ENCODE peak calls at places on chromosomes 6 and 20, in eight cellular contexts. One of them, this sample, is unnamed.

GRCh38 chr20:11734431-11734830 is 183.3 kb upstream of the BTBD3 start:
- DNase-seq in OCI-LY7: no peak
- DNase-seq in neural crest cell: no peak
- DNase-seq in smooth muscle cell of the brain vasculature: no peak
- DNase-seq in GF-D8: no peak
- DNase-seq in stimulated activated CD8-positive, alpha-beta memory T cell treated with anti-CD3 and anti-CD28 coated beads, Interleukin-15, amount 100 ng/mL, for 24 hours: no peak
- DNase-seq in cardiac fibroblast: no peak
- DNase-seq in choroid plexus epithelial cell: no peak
- DNase-seq in this sample: no peak

GRCh38 chr6:108127826-108128225 is 38.0 kb upstream of the NR2E1 start:
- DNase-seq in OCI-LY7: no peak
- DNase-seq in neural crest cell: no peak
- DNase-seq in smooth muscle cell of the brain vasculature: peak
- DNase-seq in GF-D8: no peak
- DNase-seq in stimulated activated CD8-positive, alpha-beta memory T cell treated with anti-CD3 and anti-CD28 coated beads, Interleukin-15, amount 100 ng/mL, for 24 hours: no peak
- DNase-seq in cardiac fibroblast: peak
- DNase-seq in choroid plexus epithelial cell: no peak
- DNase-seq in this sample: no peak

GRCh38 chr20:21353236-21353635 is 44.1 kb downstream of the NKX2-4 start:
- DNase-seq in OCI-LY7: no peak
- DNase-seq in neural crest cell: no peak
- DNase-seq in smooth muscle cell of the brain vasculature: no peak
- DNase-seq in GF-D8: no peak
- DNase-seq in stimulated activated CD8-positive, alpha-beta memory T cell treated with anti-CD3 and anti-CD28 coated beads, Interleukin-15, amount 100 ng/mL, for 24 hours: no peak
- DNase-seq in cardiac fibroblast: peak
- DNase-seq in choroid plexus epithelial cell: peak
- DNase-seq in this sample: no peak

GRCh38 chr6:30799210-30799609 is 54.9 kb upstream of the IER3 start:
- DNase-seq in OCI-LY7: no peak
- DNase-seq in neural crest cell: no peak
- DNase-seq in smooth muscle cell of the brain vasculature: no peak
- DNase-seq in GF-D8: no peak
- DNase-seq in stimulated activated CD8-positive, alpha-beta memory T cell treated with anti-CD3 and anti-CD28 coated beads, Interleukin-15, amount 100 ng/mL, for 24 hours: no peak
- DNase-seq in cardiac fibroblast: no peak
- DNase-seq in choroid plexus epithelial cell: no peak
- DNase-seq in this sample: no peak

GRCh38 chr6:138331444-138331843 is 46.3 kb upstream of the SMIM28 start:
- DNase-seq in OCI-LY7: no peak
- DNase-seq in neural crest cell: no peak
- DNase-seq in smooth muscle cell of the brain vasculature: no peak
- DNase-seq in GF-D8: no peak
- DNase-seq in stimulated activated CD8-positive, alpha-beta memory T cell treated with anti-CD3 and anti-CD28 coated beads, Interleukin-15, amount 100 ng/mL, for 24 hours: no peak
- DNase-seq in cardiac fibroblast: no peak
- DNase-seq in choroid plexus epithelial cell: no peak
- DNase-seq in this sample: no peak

GRCh38 chr6:158472453-158472852 is 87.4 kb upstream of the TMEM181 start:
- DNase-seq in OCI-LY7: no peak
- DNase-seq in neural crest cell: no peak
- DNase-seq in smooth muscle cell of the brain vasculature: no peak
- DNase-seq in GF-D8: no peak
- DNase-seq in stimulated activated CD8-positive, alpha-beta memory T cell treated with anti-CD3 and anti-CD28 coated beads, Interleukin-15, amount 100 ng/mL, for 24 hours: no peak
- DNase-seq in cardiac fibroblast: no peak
- DNase-seq in choroid plexus epithelial cell: no peak
- DNase-seq in this sample: no peak

GRCh38 chr6:149473080-149474052 is 11.4 kb downstream of the ZC3H12D start:
- DNase-seq in OCI-LY7: peak
- DNase-seq in neural crest cell: no peak
- DNase-seq in smooth muscle cell of the brain vasculature: no peak
- DNase-seq in GF-D8: no peak
- DNase-seq in stimulated activated CD8-positive, alpha-beta memory T cell treated with anti-CD3 and anti-CD28 coated beads, Interleukin-15, amount 100 ng/mL, for 24 hours: no peak
- DNase-seq in cardiac fibroblast: no peak
- DNase-seq in choroid plexus epithelial cell: peak
- DNase-seq in this sample: no peak

GRCh38 chr6:116536216-116536621 is 9.3 kb downstream of the TRAPPC3L start:
- DNase-seq in OCI-LY7: peak
- DNase-seq in neural crest cell: peak
- DNase-seq in smooth muscle cell of the brain vasculature: no peak
- DNase-seq in GF-D8: no peak
- DNase-seq in stimulated activated CD8-positive, alpha-beta memory T cell treated with anti-CD3 and anti-CD28 coated beads, Interleukin-15, amount 100 ng/mL, for 24 hours: no peak
- DNase-seq in cardiac fibroblast: peak
- DNase-seq in choroid plexus epithelial cell: peak
- DNase-seq in this sample: peak

GRCh38 chr6:126180585-126180984 is 159.3 kb upstream of the CENPW start:
- DNase-seq in OCI-LY7: no peak
- DNase-seq in neural crest cell: no peak
- DNase-seq in smooth muscle cell of the brain vasculature: peak
- DNase-seq in GF-D8: no peak
- DNase-seq in stimulated activated CD8-positive, alpha-beta memory T cell treated with anti-CD3 and anti-CD28 coated beads, Interleukin-15, amount 100 ng/mL, for 24 hours: no peak
- DNase-seq in cardiac fibroblast: peak
- DNase-seq in choroid plexus epithelial cell: peak
- DNase-seq in this sample: no peak

GRCh38 chr6:52305948-52306767 is 21.6 kb upstream of the MCM3 start:
- DNase-seq in OCI-LY7: peak
- DNase-seq in neural crest cell: no peak
- DNase-seq in smooth muscle cell of the brain vasculature: no peak
- DNase-seq in GF-D8: no peak
- DNase-seq in stimulated activated CD8-positive, alpha-beta memory T cell treated with anti-CD3 and anti-CD28 coated beads, Interleukin-15, amount 100 ng/mL, for 24 hours: no peak
- DNase-seq in cardiac fibroblast: no peak
- DNase-seq in choroid plexus epithelial cell: no peak
- DNase-seq in this sample: peak

GRCh38 chr6:111809264-111809663 is 64.0 kb downstream of the FYN start:
- DNase-seq in OCI-LY7: no peak
- DNase-seq in neural crest cell: no peak
- DNase-seq in smooth muscle cell of the brain vasculature: no peak
- DNase-seq in GF-D8: no peak
- DNase-seq in stimulated activated CD8-positive, alpha-beta memory T cell treated with anti-CD3 and anti-CD28 coated beads, Interleukin-15, amount 100 ng/mL, for 24 hours: no peak
- DNase-seq in cardiac fibroblast: peak
- DNase-seq in choroid plexus epithelial cell: no peak
- DNase-seq in this sample: no peak

GRCh38 chr20:3606021-3606420 is 57.2 kb downstream of the GFRA4 start:
- DNase-seq in OCI-LY7: no peak
- DNase-seq in neural crest cell: no peak
- DNase-seq in smooth muscle cell of the brain vasculature: no peak
- DNase-seq in GF-D8: no peak
- DNase-seq in stimulated activated CD8-positive, alpha-beta memory T cell treated with anti-CD3 and anti-CD28 coated beads, Interleukin-15, amount 100 ng/mL, for 24 hours: no peak
- DNase-seq in cardiac fibroblast: peak
- DNase-seq in choroid plexus epithelial cell: no peak
- DNase-seq in this sample: no peak

GRCh38 chr6:159074120-159074684 is 29.4 kb upstream of the TAGAP start:
- DNase-seq in OCI-LY7: peak
- DNase-seq in neural crest cell: peak
- DNase-seq in smooth muscle cell of the brain vasculature: no peak
- DNase-seq in GF-D8: no peak
- DNase-seq in stimulated activated CD8-positive, alpha-beta memory T cell treated with anti-CD3 and anti-CD28 coated beads, Interleukin-15, amount 100 ng/mL, for 24 hours: no peak
- DNase-seq in cardiac fibroblast: peak
- DNase-seq in choroid plexus epithelial cell: peak
- DNase-seq in this sample: peak

GRCh38 chr20:10040070-10040970 is 5.5 kb downstream of the ANKEF1 start:
- DNase-seq in OCI-LY7: no peak
- DNase-seq in neural crest cell: no peak
- DNase-seq in smooth muscle cell of the brain vasculature: peak
- DNase-seq in GF-D8: no peak
- DNase-seq in stimulated activated CD8-positive, alpha-beta memory T cell treated with anti-CD3 and anti-CD28 coated beads, Interleukin-15, amount 100 ng/mL, for 24 hours: no peak
- DNase-seq in cardiac fibroblast: peak
- DNase-seq in choroid plexus epithelial cell: peak
- DNase-seq in this sample: no peak

GRCh38 chr6:33858053-33858475 is 54.3 kb upstream of the MLN start:
- DNase-seq in OCI-LY7: no peak
- DNase-seq in neural crest cell: no peak
- DNase-seq in smooth muscle cell of the brain vasculature: no peak
- DNase-seq in GF-D8: no peak
- DNase-seq in stimulated activated CD8-positive, alpha-beta memory T cell treated with anti-CD3 and anti-CD28 coated beads, Interleukin-15, amount 100 ng/mL, for 24 hours: no peak
- DNase-seq in cardiac fibroblast: no peak
- DNase-seq in choroid plexus epithelial cell: no peak
- DNase-seq in this sample: no peak

GRCh38 chr20:57030611-57031600 is 235.5 kb downstream of the BMP7 start:
- DNase-seq in OCI-LY7: no peak
- DNase-seq in neural crest cell: no peak
- DNase-seq in smooth muscle cell of the brain vasculature: peak
- DNase-seq in GF-D8: no peak
- DNase-seq in stimulated activated CD8-positive, alpha-beta memory T cell treated with anti-CD3 and anti-CD28 coated beads, Interleukin-15, amount 100 ng/mL, for 24 hours: no peak
- DNase-seq in cardiac fibroblast: no peak
- DNase-seq in choroid plexus epithelial cell: peak
- DNase-seq in this sample: no peak

GRCh38 chr20:63531686-63532448 is 5.3 kb downstream of the PTK6 start:
- DNase-seq in OCI-LY7: no peak
- DNase-seq in neural crest cell: no peak
- DNase-seq in smooth muscle cell of the brain vasculature: no peak
- DNase-seq in GF-D8: no peak
- DNase-seq in stimulated activated CD8-positive, alpha-beta memory T cell treated with anti-CD3 and anti-CD28 coated beads, Interleukin-15, amount 100 ng/mL, for 24 hours: no peak
- DNase-seq in cardiac fibroblast: no peak
- DNase-seq in choroid plexus epithelial cell: no peak
- DNase-seq in this sample: no peak

GRCh38 chr6:3929281-3929798 is 80.2 kb downstream of the FAM50B start:
- DNase-seq in OCI-LY7: no peak
- DNase-seq in neural crest cell: no peak
- DNase-seq in smooth muscle cell of the brain vasculature: no peak
- DNase-seq in GF-D8: no peak
- DNase-seq in stimulated activated CD8-positive, alpha-beta memory T cell treated with anti-CD3 and anti-CD28 coated beads, Interleukin-15, amount 100 ng/mL, for 24 hours: no peak
- DNase-seq in cardiac fibroblast: peak
- DNase-seq in choroid plexus epithelial cell: no peak
- DNase-seq in this sample: no peak

GRCh38 chr20:2246081-2246491 is 49.7 kb upstream of the TGM3 start:
- DNase-seq in OCI-LY7: no peak
- DNase-seq in neural crest cell: no peak
- DNase-seq in smooth muscle cell of the brain vasculature: no peak
- DNase-seq in GF-D8: no peak
- DNase-seq in stimulated activated CD8-positive, alpha-beta memory T cell treated with anti-CD3 and anti-CD28 coated beads, Interleukin-15, amount 100 ng/mL, for 24 hours: no peak
- DNase-seq in cardiac fibroblast: no peak
- DNase-seq in choroid plexus epithelial cell: no peak
- DNase-seq in this sample: no peak

GRCh38 chr6:143513410-143513809 is 1.9 kb upstream of the FUCA2 start:
- DNase-seq in OCI-LY7: no peak
- DNase-seq in neural crest cell: no peak
- DNase-seq in smooth muscle cell of the brain vasculature: no peak
- DNase-seq in GF-D8: no peak
- DNase-seq in stimulated activated CD8-positive, alpha-beta memory T cell treated with anti-CD3 and anti-CD28 coated beads, Interleukin-15, amount 100 ng/mL, for 24 hours: no peak
- DNase-seq in cardiac fibroblast: no peak
- DNase-seq in choroid plexus epithelial cell: peak
- DNase-seq in this sample: no peak

GRCh38 chr6:50120300-50120699 is 70.6 kb upstream of the DEFB112 start:
- DNase-seq in OCI-LY7: no peak
- DNase-seq in neural crest cell: no peak
- DNase-seq in smooth muscle cell of the brain vasculature: no peak
- DNase-seq in GF-D8: no peak
- DNase-seq in stimulated activated CD8-positive, alpha-beta memory T cell treated with anti-CD3 and anti-CD28 coated beads, Interleukin-15, amount 100 ng/mL, for 24 hours: no peak
- DNase-seq in cardiac fibroblast: no peak
- DNase-seq in choroid plexus epithelial cell: no peak
- DNase-seq in this sample: no peak

GRCh38 chr6:13163161-13163944 is 165.0 kb downstream of the TBC1D7 start:
- DNase-seq in OCI-LY7: no peak
- DNase-seq in neural crest cell: no peak
- DNase-seq in smooth muscle cell of the brain vasculature: no peak
- DNase-seq in GF-D8: no peak
- DNase-seq in stimulated activated CD8-positive, alpha-beta memory T cell treated with anti-CD3 and anti-CD28 coated beads, Interleukin-15, amount 100 ng/mL, for 24 hours: no peak
- DNase-seq in cardiac fibroblast: no peak
- DNase-seq in choroid plexus epithelial cell: no peak
- DNase-seq in this sample: no peak

GRCh38 chr20:44142416-44142815 is 44.6 kb downstream of the JPH2 start:
- DNase-seq in OCI-LY7: no peak
- DNase-seq in neural crest cell: no peak
- DNase-seq in smooth muscle cell of the brain vasculature: peak
- DNase-seq in GF-D8: no peak
- DNase-seq in stimulated activated CD8-positive, alpha-beta memory T cell treated with anti-CD3 and anti-CD28 coated beads, Interleukin-15, amount 100 ng/mL, for 24 hours: no peak
- DNase-seq in cardiac fibroblast: peak
- DNase-seq in choroid plexus epithelial cell: peak
- DNase-seq in this sample: no peak

GRCh38 chr6:12504325-12504966 is 212.1 kb upstream of the PHACTR1 start:
- DNase-seq in OCI-LY7: peak
- DNase-seq in neural crest cell: no peak
- DNase-seq in smooth muscle cell of the brain vasculature: no peak
- DNase-seq in GF-D8: no peak
- DNase-seq in stimulated activated CD8-positive, alpha-beta memory T cell treated with anti-CD3 and anti-CD28 coated beads, Interleukin-15, amount 100 ng/mL, for 24 hours: no peak
- DNase-seq in cardiac fibroblast: peak
- DNase-seq in choroid plexus epithelial cell: peak
- DNase-seq in this sample: no peak

GRCh38 chr20:57947421-57948176 is 237.8 kb upstream of the PMEPA1 start:
- DNase-seq in OCI-LY7: no peak
- DNase-seq in neural crest cell: no peak
- DNase-seq in smooth muscle cell of the brain vasculature: peak
- DNase-seq in GF-D8: no peak
- DNase-seq in stimulated activated CD8-positive, alpha-beta memory T cell treated with anti-CD3 and anti-CD28 coated beads, Interleukin-15, amount 100 ng/mL, for 24 hours: no peak
- DNase-seq in cardiac fibroblast: no peak
- DNase-seq in choroid plexus epithelial cell: peak
- DNase-seq in this sample: no peak

GRCh38 chr6:127793396-127793795 is 107.5 kb downstream of the THEMIS start:
- DNase-seq in OCI-LY7: no peak
- DNase-seq in neural crest cell: no peak
- DNase-seq in smooth muscle cell of the brain vasculature: no peak
- DNase-seq in GF-D8: no peak
- DNase-seq in stimulated activated CD8-positive, alpha-beta memory T cell treated with anti-CD3 and anti-CD28 coated beads, Interleukin-15, amount 100 ng/mL, for 24 hours: no peak
- DNase-seq in cardiac fibroblast: no peak
- DNase-seq in choroid plexus epithelial cell: no peak
- DNase-seq in this sample: no peak

GRCh38 chr20:48791666-48792071 is 36.1 kb downstream of the PREX1 start:
- DNase-seq in OCI-LY7: no peak
- DNase-seq in neural crest cell: no peak
- DNase-seq in smooth muscle cell of the brain vasculature: no peak
- DNase-seq in GF-D8: no peak
- DNase-seq in stimulated activated CD8-positive, alpha-beta memory T cell treated with anti-CD3 and anti-CD28 coated beads, Interleukin-15, amount 100 ng/mL, for 24 hours: no peak
- DNase-seq in cardiac fibroblast: peak
- DNase-seq in choroid plexus epithelial cell: peak
- DNase-seq in this sample: no peak

GRCh38 chr6:106739387-106739786 is 110.0 kb downstream of the QRSL1 start:
- DNase-seq in OCI-LY7: peak
- DNase-seq in neural crest cell: no peak
- DNase-seq in smooth muscle cell of the brain vasculature: no peak
- DNase-seq in GF-D8: no peak
- DNase-seq in stimulated activated CD8-positive, alpha-beta memory T cell treated with anti-CD3 and anti-CD28 coated beads, Interleukin-15, amount 100 ng/mL, for 24 hours: no peak
- DNase-seq in cardiac fibroblast: no peak
- DNase-seq in choroid plexus epithelial cell: no peak
- DNase-seq in this sample: peak

GRCh38 chr6:89412071-89413005 is at the start of gene RRAGD:
- DNase-seq in OCI-LY7: peak
- DNase-seq in neural crest cell: peak
- DNase-seq in smooth muscle cell of the brain vasculature: no peak
- DNase-seq in GF-D8: peak
- DNase-seq in stimulated activated CD8-positive, alpha-beta memory T cell treated with anti-CD3 and anti-CD28 coated beads, Interleukin-15, amount 100 ng/mL, for 24 hours: no peak
- DNase-seq in cardiac fibroblast: no peak
- DNase-seq in choroid plexus epithelial cell: no peak
- DNase-seq in this sample: peak

GRCh38 chr20:34507661-34508060 is 8.6 kb upstream of the DYNLRB1 start:
- DNase-seq in OCI-LY7: no peak
- DNase-seq in neural crest cell: no peak
- DNase-seq in smooth muscle cell of the brain vasculature: no peak
- DNase-seq in GF-D8: no peak
- DNase-seq in stimulated activated CD8-positive, alpha-beta memory T cell treated with anti-CD3 and anti-CD28 coated beads, Interleukin-15, amount 100 ng/mL, for 24 hours: no peak
- DNase-seq in cardiac fibroblast: no peak
- DNase-seq in choroid plexus epithelial cell: no peak
- DNase-seq in this sample: no peak

GRCh38 chr20:58495623-58496428 is 19.4 kb downstream of the APCDD1L start:
- DNase-seq in OCI-LY7: no peak
- DNase-seq in neural crest cell: no peak
- DNase-seq in smooth muscle cell of the brain vasculature: no peak
- DNase-seq in GF-D8: no peak
- DNase-seq in stimulated activated CD8-positive, alpha-beta memory T cell treated with anti-CD3 and anti-CD28 coated beads, Interleukin-15, amount 100 ng/mL, for 24 hours: no peak
- DNase-seq in cardiac fibroblast: no peak
- DNase-seq in choroid plexus epithelial cell: no peak
- DNase-seq in this sample: no peak

GRCh38 chr6:48098923-48099322 is 12.1 kb downstream of the PTCHD4 start:
- DNase-seq in OCI-LY7: no peak
- DNase-seq in neural crest cell: no peak
- DNase-seq in smooth muscle cell of the brain vasculature: no peak
- DNase-seq in GF-D8: no peak
- DNase-seq in stimulated activated CD8-positive, alpha-beta memory T cell treated with anti-CD3 and anti-CD28 coated beads, Interleukin-15, amount 100 ng/mL, for 24 hours: no peak
- DNase-seq in cardiac fibroblast: no peak
- DNase-seq in choroid plexus epithelial cell: no peak
- DNase-seq in this sample: no peak

GRCh38 chr6:89508755-89509563 is 76.0 kb downstream of the ANKRD6 start:
- DNase-seq in OCI-LY7: no peak
- DNase-seq in neural crest cell: no peak
- DNase-seq in smooth muscle cell of the brain vasculature: no peak
- DNase-seq in GF-D8: no peak
- DNase-seq in stimulated activated CD8-positive, alpha-beta memory T cell treated with anti-CD3 and anti-CD28 coated beads, Interleukin-15, amount 100 ng/mL, for 24 hours: no peak
- DNase-seq in cardiac fibroblast: no peak
- DNase-seq in choroid plexus epithelial cell: no peak
- DNase-seq in this sample: no peak

This sample was measured in globus pallidus.